ENCODE peak calls at places on chromosomes 6 and 20, in eight cellular contexts. J is hepatic stellate cell; D is AG10803; V is hypothalamus; A is NCI-H524 treated with DMSO at 0.1 percent for 48 hours; F is WTC11; B is RPMI8226; O is central memory CD4-positive, alpha-beta T cell. H is an unnamed sample.

GRCh38 chr6:63094947-63095346 is 116.3 kb upstream of the FKBP1C start:
- DNase-seq in F (no peak), J (no peak), D (no peak), B (no peak), O (no peak), V (no peak), A (no peak), H (no peak)

GRCh38 chr6:134936927-134937326 is 13.0 kb downstream of the ALDH8A1 start:
- DNase-seq in D (peak), J (peak), F (no peak), B (no peak), O (no peak), A (no peak), V (no peak), H (no peak)

GRCh38 chr6:84061613-84062398 is 28.2 kb downstream of the MRAP2 start:
- DNase-seq in F (no peak), B (no peak), J (no peak), A (peak), D (no peak), V (no peak), O (no peak), H (no peak)

GRCh38 chr6:68778356-68779020 is 143.4 kb downstream of the ADGRB3 start:
- DNase-seq in F (peak), J (peak), O (no peak), D (peak), V (peak), B (peak), A (peak), H (peak)

GRCh38 chr6:131761061-131761761 is 46.6 kb upstream of the ENPP1 start:
- DNase-seq in A (no peak), V (no peak), J (peak), D (peak), F (no peak), O (no peak), B (no peak), H (no peak)

GRCh38 chr6:167314180-167314821 is 10.6 kb upstream of the TTLL2 start:
- DNase-seq in J (no peak), B (no peak), D (no peak), O (no peak), F (no peak), A (no peak), V (no peak), H (no peak)

GRCh38 chr6:4504700-4505099 is 271.5 kb upstream of the CDYL start:
- DNase-seq in J (no peak), D (peak), O (no peak), A (no peak), B (no peak), V (no peak), F (no peak), H (no peak)

GRCh38 chr6:100463685-100464161 is 998 bp downstream of the SIM1 start:
- DNase-seq in D (peak), O (no peak), J (no peak), B (no peak), V (no peak), A (no peak), F (no peak), H (no peak)

GRCh38 chr20:29408034-29408695 is 1849.3 kb upstream of the DEFB115 start:
- DNase-seq in A (no peak), F (no peak), J (no peak), V (no peak), B (no peak), D (peak), O (no peak), H (no peak)

GRCh38 chr6:132817554-132818403 is 3.4 kb downstream of the RPS12 start:
- DNase-seq in V (no peak), B (no peak), A (no peak), F (no peak), O (no peak), J (no peak), D (no peak), H (no peak)

GRCh38 chr6:165685302-165685701 is 22.3 kb upstream of the PDE10A start:
- DNase-seq in F (no peak), J (no peak), B (no peak), V (no peak), A (no peak), D (no peak), O (no peak), H (no peak)

GRCh38 chr6:71197267-71197666 is 91.3 kb upstream of the OGFRL1 start:
- DNase-seq in J (no peak), A (no peak), O (no peak), F (no peak), V (no peak), D (peak), B (no peak), H (no peak)

GRCh38 chr20:36439040-36439730 is 102.1 kb upstream of the MYL9 start:
- DNase-seq in F (peak), B (peak), D (peak), O (peak), J (peak), V (peak), A (no peak), H (peak)

GRCh38 chr20:63082308-63082938 is 75.7 kb upstream of the BHLHE23 start:
- DNase-seq in A (no peak), J (peak), O (no peak), F (peak), D (peak), B (peak), V (no peak), H (no peak)

GRCh38 chr6:163723759-163724158 is 309.2 kb downstream of the QKI start:
- DNase-seq in O (no peak), A (no peak), V (no peak), D (no peak), B (no peak), J (no peak), F (no peak), H (no peak)

GRCh38 chr6:6811151-6812002 is 222.9 kb downstream of the LY86 start:
- DNase-seq in J (peak), A (no peak), O (peak), D (peak), B (no peak), F (peak), V (no peak), H (no peak)

GRCh38 chr6:154619183-154619582 is 108.7 kb upstream of the CNKSR3 start:
- DNase-seq in O (no peak), A (no peak), J (no peak), D (no peak), F (no peak), B (no peak), V (no peak), H (no peak)

GRCh38 chr6:75204222-75204958 is 1.5 kb downstream of the COL12A1 start:
- DNase-seq in V (peak), D (peak), F (peak), B (peak), A (peak), O (no peak), J (peak), H (peak)

GRCh38 chr6:14235653-14236356 is 118.2 kb downstream of the CD83 start:
- DNase-seq in B (no peak), J (no peak), D (no peak), A (no peak), F (no peak), V (no peak), O (no peak), H (no peak)

GRCh38 chr20:57654998-57655811 is 35.0 kb upstream of the ZBP1 start:
- DNase-seq in D (no peak), F (peak), O (no peak), A (no peak), B (no peak), J (peak), V (no peak), H (no peak)

GRCh38 chr6:3509326-3509725 is 52.5 kb upstream of the SLC22A23 start:
- DNase-seq in V (no peak), J (no peak), A (no peak), B (no peak), O (no peak), F (no peak), D (peak), H (no peak)

GRCh38 chr6:119390276-119390793 is 40.8 kb upstream of the MAN1A1 start:
- DNase-seq in V (no peak), D (peak), A (peak), F (no peak), J (no peak), B (no peak), O (no peak), H (no peak)

GRCh38 chr6:25535302-25536225 is 116.5 kb upstream of the SCGN start:
- DNase-seq in O (no peak), A (no peak), D (no peak), B (no peak), V (no peak), J (no peak), F (no peak), H (no peak)

GRCh38 chr6:148595550-148595949 is 151.3 kb upstream of the UST start:
- DNase-seq in F (no peak), J (no peak), D (no peak), O (no peak), B (no peak), A (no peak), V (no peak), H (no peak)

GRCh38 chr6:137492771-137493217 is 1.4 kb downstream of the OLIG3 start:
- DNase-seq in A (no peak), F (no peak), D (no peak), J (no peak), V (no peak), B (no peak), O (no peak), H (no peak)

GRCh38 chr20:16397053-16397452 is 176.2 kb downstream of the KIF16B start:
- DNase-seq in J (no peak), V (no peak), A (no peak), F (no peak), O (no peak), B (no peak), D (peak), H (peak)

GRCh38 chr6:129599467-129599866 is 110.5 kb downstream of the ARHGAP18 start:
- DNase-seq in F (peak), A (no peak), O (no peak), J (no peak), V (no peak), D (no peak), B (no peak), H (no peak)

GRCh38 chr6:75934643-75935472 is 137.6 kb downstream of the IMPG1 start:
- DNase-seq in J (peak), B (peak), O (peak), D (peak), F (peak), V (peak), A (peak), H (peak)

GRCh38 chr6:121285041-121285440 is 49.2 kb downstream of the TBC1D32 start:
- DNase-seq in D (peak), O (no peak), F (no peak), B (no peak), V (no peak), A (no peak), J (peak), H (no peak)

GRCh38 chr6:40177596-40177995 is 243.3 kb upstream of the MOCS1 start:
- DNase-seq in A (no peak), O (no peak), V (no peak), J (no peak), B (no peak), D (no peak), F (no peak), H (no peak)

GRCh38 chr6:118387921-118388701 is 160.0 kb upstream of the PLN start:
- DNase-seq in F (no peak), V (no peak), A (no peak), D (peak), O (no peak), B (no peak), J (peak), H (no peak)

GRCh38 chr20:11271920-11272594 is 598.3 kb upstream of the JAG1 start:
- DNase-seq in B (no peak), A (no peak), V (no peak), D (no peak), F (no peak), J (no peak), O (no peak), H (no peak)

GRCh38 chr6:169487579-169488205 is 214.1 kb downstream of the WDR27 start:
- DNase-seq in J (peak), B (no peak), A (no peak), V (no peak), F (no peak), D (peak), O (no peak), H (peak)

H was measured in amygdala.